ENCODE peak calls at places on chromosomes 12 and 14, in ten cellular contexts. One of them, this sample, is unnamed.

GRCh38 chr14:90624732-90625444 is 191.3 kb downstream of the TTC7B start:
- DNase-seq in heart left ventricle: no peak
- DNase-seq in HFF-Myc: no peak
- DNase-seq in astrocyte of the spinal cord: no peak
- DNase-seq in fibroblast of lung: peak
- DNase-seq in fibroblast of pulmonary artery: peak
- DNase-seq in body of pancreas: no peak
- DNase-seq in right lobe of liver: no peak
- DNase-seq in OCI-LY7: no peak
- DNase-seq in cardiac muscle cell: peak
- DNase-seq in this sample: no peak

GRCh38 chr12:6332459-6332858 is 9.4 kb downstream of the TNFRSF1A start:
- DNase-seq in right lobe of liver: no peak
- DNase-seq in heart left ventricle: no peak
- DNase-seq in astrocyte of the spinal cord: peak
- DNase-seq in fibroblast of pulmonary artery: peak
- DNase-seq in cardiac muscle cell: no peak
- DNase-seq in fibroblast of lung: peak
- DNase-seq in HFF-Myc: no peak
- DNase-seq in body of pancreas: no peak
- DNase-seq in OCI-LY7: no peak
- DNase-seq in this sample: no peak

GRCh38 chr12:34397591-34398365 is 375.5 kb downstream of the ALG10 start:
- DNase-seq in HFF-Myc: no peak
- DNase-seq in fibroblast of lung: no peak
- DNase-seq in fibroblast of pulmonary artery: no peak
- DNase-seq in right lobe of liver: peak
- DNase-seq in cardiac muscle cell: no peak
- DNase-seq in astrocyte of the spinal cord: no peak
- DNase-seq in heart left ventricle: peak
- DNase-seq in OCI-LY7: no peak
- DNase-seq in body of pancreas: peak
- DNase-seq in this sample: no peak

GRCh38 chr14:63542231-63542999 is 762 bp downstream of the PPP2R5E start:
- DNase-seq in fibroblast of pulmonary artery: no peak
- DNase-seq in astrocyte of the spinal cord: no peak
- DNase-seq in fibroblast of lung: no peak
- DNase-seq in cardiac muscle cell: peak
- DNase-seq in right lobe of liver: peak
- DNase-seq in body of pancreas: peak
- DNase-seq in OCI-LY7: peak
- DNase-seq in HFF-Myc: no peak
- DNase-seq in heart left ventricle: peak
- DNase-seq in this sample: no peak

GRCh38 chr14:65462411-65462810 is 49.9 kb downstream of the FUT8 start:
- DNase-seq in astrocyte of the spinal cord: peak
- DNase-seq in cardiac muscle cell: no peak
- DNase-seq in heart left ventricle: no peak
- DNase-seq in fibroblast of lung: peak
- DNase-seq in right lobe of liver: no peak
- DNase-seq in fibroblast of pulmonary artery: peak
- DNase-seq in HFF-Myc: peak
- DNase-seq in OCI-LY7: no peak
- DNase-seq in body of pancreas: no peak
- DNase-seq in this sample: peak

GRCh38 chr12:85190728-85191127 is 89.3 kb upstream of the ALX1 start:
- DNase-seq in fibroblast of lung: no peak
- DNase-seq in cardiac muscle cell: no peak
- DNase-seq in astrocyte of the spinal cord: no peak
- DNase-seq in OCI-LY7: no peak
- DNase-seq in heart left ventricle: no peak
- DNase-seq in fibroblast of pulmonary artery: no peak
- DNase-seq in HFF-Myc: no peak
- DNase-seq in body of pancreas: no peak
- DNase-seq in right lobe of liver: no peak
- DNase-seq in this sample: no peak

GRCh38 chr12:402127-402456 is 648 bp downstream of the CCDC77 start:
- DNase-seq in right lobe of liver: no peak
- DNase-seq in cardiac muscle cell: peak
- DNase-seq in fibroblast of pulmonary artery: peak
- DNase-seq in OCI-LY7: peak
- DNase-seq in HFF-Myc: no peak
- DNase-seq in fibroblast of lung: peak
- DNase-seq in heart left ventricle: no peak
- DNase-seq in body of pancreas: no peak
- DNase-seq in astrocyte of the spinal cord: peak
- DNase-seq in this sample: no peak

GRCh38 chr12:70260610-70261009 is 17.4 kb downstream of the CNOT2 start:
- DNase-seq in fibroblast of lung: no peak
- DNase-seq in body of pancreas: no peak
- DNase-seq in HFF-Myc: no peak
- DNase-seq in right lobe of liver: no peak
- DNase-seq in heart left ventricle: no peak
- DNase-seq in fibroblast of pulmonary artery: no peak
- DNase-seq in cardiac muscle cell: no peak
- DNase-seq in OCI-LY7: peak
- DNase-seq in astrocyte of the spinal cord: no peak
- DNase-seq in this sample: no peak

GRCh38 chr14:21997300-21997699 is 323.7 kb upstream of the OR4E1 start:
- DNase-seq in right lobe of liver: no peak
- DNase-seq in astrocyte of the spinal cord: no peak
- DNase-seq in HFF-Myc: no peak
- DNase-seq in OCI-LY7: peak
- DNase-seq in fibroblast of lung: no peak
- DNase-seq in heart left ventricle: no peak
- DNase-seq in fibroblast of pulmonary artery: no peak
- DNase-seq in body of pancreas: no peak
- DNase-seq in cardiac muscle cell: peak
- DNase-seq in this sample: no peak

GRCh38 chr12:10584415-10584814 is 29.0 kb downstream of the MAGOHB start:
- DNase-seq in body of pancreas: no peak
- DNase-seq in fibroblast of pulmonary artery: peak
- DNase-seq in fibroblast of lung: peak
- DNase-seq in cardiac muscle cell: no peak
- DNase-seq in astrocyte of the spinal cord: peak
- DNase-seq in heart left ventricle: no peak
- DNase-seq in OCI-LY7: no peak
- DNase-seq in HFF-Myc: no peak
- DNase-seq in right lobe of liver: no peak
- DNase-seq in this sample: no peak
- H3K4me3 ChIP-seq in body of pancreas: no peak
- H3K4me3 ChIP-seq in fibroblast of pulmonary artery: no peak
- H3K4me3 ChIP-seq in fibroblast of lung: no peak
- H3K4me3 ChIP-seq in cardiac muscle cell: no peak
- H3K4me3 ChIP-seq in astrocyte of the spinal cord: no peak
- H3K4me3 ChIP-seq in heart left ventricle: no peak
- H3K4me3 ChIP-seq in OCI-LY7: no peak
- H3K4me3 ChIP-seq in HFF-Myc: no peak
- H3K4me3 ChIP-seq in right lobe of liver: no peak
- H3K4me3 ChIP-seq in this sample: no peak

GRCh38 chr12:132284618-132285310 is 44.6 kb downstream of the GALNT9 start:
- DNase-seq in body of pancreas: no peak
- DNase-seq in OCI-LY7: no peak
- DNase-seq in right lobe of liver: no peak
- DNase-seq in HFF-Myc: no peak
- DNase-seq in fibroblast of pulmonary artery: no peak
- DNase-seq in fibroblast of lung: no peak
- DNase-seq in heart left ventricle: peak
- DNase-seq in cardiac muscle cell: no peak
- DNase-seq in astrocyte of the spinal cord: no peak
- DNase-seq in this sample: no peak

GRCh38 chr12:132282950-132283771 is 46.2 kb downstream of the GALNT9 start:
- DNase-seq in fibroblast of lung: no peak
- DNase-seq in body of pancreas: no peak
- DNase-seq in fibroblast of pulmonary artery: no peak
- DNase-seq in cardiac muscle cell: no peak
- DNase-seq in heart left ventricle: peak
- DNase-seq in right lobe of liver: no peak
- DNase-seq in OCI-LY7: peak
- DNase-seq in HFF-Myc: no peak
- DNase-seq in astrocyte of the spinal cord: no peak
- DNase-seq in this sample: no peak

GRCh38 chr12:132282031-132282949 is 47.1 kb downstream of the GALNT9 start:
- DNase-seq in OCI-LY7: no peak
- DNase-seq in right lobe of liver: no peak
- DNase-seq in fibroblast of pulmonary artery: no peak
- DNase-seq in heart left ventricle: no peak
- DNase-seq in astrocyte of the spinal cord: no peak
- DNase-seq in cardiac muscle cell: no peak
- DNase-seq in body of pancreas: no peak
- DNase-seq in HFF-Myc: no peak
- DNase-seq in fibroblast of lung: no peak
- DNase-seq in this sample: no peak

GRCh38 chr12:132285311-132285741 is 44.1 kb downstream of the GALNT9 start:
- DNase-seq in astrocyte of the spinal cord: no peak
- DNase-seq in body of pancreas: no peak
- DNase-seq in fibroblast of pulmonary artery: no peak
- DNase-seq in HFF-Myc: no peak
- DNase-seq in cardiac muscle cell: no peak
- DNase-seq in right lobe of liver: no peak
- DNase-seq in OCI-LY7: no peak
- DNase-seq in fibroblast of lung: no peak
- DNase-seq in heart left ventricle: peak
- DNase-seq in this sample: no peak

DNA sequence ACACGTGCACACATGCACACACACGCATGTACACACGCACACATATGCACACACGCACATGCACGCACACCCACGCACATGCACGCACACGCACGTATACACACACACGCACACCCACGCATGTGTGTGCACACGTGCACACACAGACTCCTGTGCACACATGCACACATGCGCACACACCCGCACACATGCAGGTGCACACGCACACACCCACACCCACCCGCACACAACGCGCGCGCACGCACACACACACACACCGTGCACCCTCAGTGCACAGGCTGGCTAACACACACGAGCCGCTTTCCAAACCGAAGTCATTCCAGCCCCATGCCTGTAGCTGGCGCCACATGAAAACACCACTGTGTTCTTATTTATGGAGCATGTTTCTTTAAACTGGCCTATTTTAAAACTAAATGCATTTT is 45.3 kb downstream of the GALNT9 start:
- DNase-seq in OCI-LY7: peak
- DNase-seq in cardiac muscle cell: no peak
- DNase-seq in HFF-Myc: no peak
- DNase-seq in astrocyte of the spinal cord: no peak
- DNase-seq in fibroblast of pulmonary artery: peak
- DNase-seq in right lobe of liver: no peak
- DNase-seq in body of pancreas: no peak
- DNase-seq in fibroblast of lung: peak
- DNase-seq in heart left ventricle: peak
- DNase-seq in this sample: no peak
- TF ChIP-seq CTCF in OCI-LY7: peak
- TF ChIP-seq CTCF in cardiac muscle cell: peak
- TF ChIP-seq CTCF in HFF-Myc: peak
- TF ChIP-seq CTCF in astrocyte of the spinal cord: peak
- TF ChIP-seq CTCF in fibroblast of pulmonary artery: peak
- TF ChIP-seq CTCF in right lobe of liver: no peak
- TF ChIP-seq CTCF in body of pancreas: no peak
- TF ChIP-seq CTCF in fibroblast of lung: peak
- TF ChIP-seq CTCF in heart left ventricle: no peak
- TF ChIP-seq CTCF in this sample: peak

GRCh38 chr12:124388679-124389536 is 94.0 kb downstream of the RFLNA start:
- DNase-seq in right lobe of liver: peak
- DNase-seq in fibroblast of lung: peak
- DNase-seq in cardiac muscle cell: peak
- DNase-seq in astrocyte of the spinal cord: peak
- DNase-seq in body of pancreas: peak
- DNase-seq in fibroblast of pulmonary artery: peak
- DNase-seq in heart left ventricle: peak
- DNase-seq in OCI-LY7: no peak
- DNase-seq in HFF-Myc: no peak
- DNase-seq in this sample: no peak

GRCh38 chr12:124389537-124390441 is 94.9 kb downstream of the RFLNA start:
- DNase-seq in fibroblast of lung: no peak
- DNase-seq in OCI-LY7: no peak
- DNase-seq in right lobe of liver: peak
- DNase-seq in HFF-Myc: no peak
- DNase-seq in cardiac muscle cell: no peak
- DNase-seq in body of pancreas: no peak
- DNase-seq in astrocyte of the spinal cord: no peak
- DNase-seq in heart left ventricle: no peak
- DNase-seq in fibroblast of pulmonary artery: no peak
- DNase-seq in this sample: no peak

GRCh38 chr12:124392271-124392990 is 97.5 kb downstream of the RFLNA start:
- DNase-seq in OCI-LY7: peak
- DNase-seq in heart left ventricle: no peak
- DNase-seq in astrocyte of the spinal cord: peak
- DNase-seq in fibroblast of lung: peak
- DNase-seq in HFF-Myc: no peak
- DNase-seq in body of pancreas: peak
- DNase-seq in cardiac muscle cell: peak
- DNase-seq in right lobe of liver: no peak
- DNase-seq in fibroblast of pulmonary artery: peak
- DNase-seq in this sample: no peak

GRCh38 chr12:124391340-124392261 is 96.7 kb downstream of the RFLNA start:
- DNase-seq in body of pancreas: peak
- DNase-seq in HFF-Myc: no peak
- DNase-seq in fibroblast of pulmonary artery: no peak
- DNase-seq in astrocyte of the spinal cord: peak
- DNase-seq in heart left ventricle: peak
- DNase-seq in cardiac muscle cell: no peak
- DNase-seq in right lobe of liver: peak
- DNase-seq in OCI-LY7: peak
- DNase-seq in fibroblast of lung: no peak
- DNase-seq in this sample: no peak

DNA sequence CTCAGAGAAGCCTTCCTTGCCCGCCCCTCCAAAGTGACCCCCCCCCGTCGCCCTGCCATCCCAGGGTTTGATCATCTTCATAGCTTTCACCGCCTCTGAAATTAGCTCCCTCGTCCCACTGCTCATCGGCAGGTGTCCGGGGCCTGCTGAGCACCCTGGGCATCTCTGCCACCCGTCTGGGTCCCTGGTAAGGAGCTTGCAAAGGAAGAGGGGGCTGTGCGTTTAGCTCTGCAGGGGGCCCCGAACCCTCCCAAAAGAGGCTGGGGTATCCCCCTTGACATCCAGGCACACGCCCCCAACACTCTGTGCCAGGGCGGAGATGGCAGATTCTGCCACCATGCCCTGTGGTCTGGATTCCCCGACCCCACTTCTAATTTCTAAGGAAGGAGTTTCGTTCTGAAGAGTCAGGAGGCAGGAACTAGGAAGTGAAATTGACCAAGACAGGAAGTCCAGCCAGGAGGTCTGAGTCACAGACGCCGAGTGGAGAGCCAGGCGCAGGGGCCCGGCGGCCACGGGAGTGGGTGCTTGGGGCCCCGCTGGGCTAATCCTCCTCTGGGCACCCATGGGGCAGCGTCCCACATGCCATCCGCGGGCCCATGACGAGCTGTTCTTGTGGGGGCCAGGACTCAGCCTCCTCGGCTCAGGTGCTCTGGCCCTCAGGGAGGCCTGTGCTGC is 95.7 kb downstream of the RFLNA start:
- DNase-seq in HFF-Myc: no peak
- DNase-seq in fibroblast of pulmonary artery: peak
- DNase-seq in cardiac muscle cell: no peak
- DNase-seq in astrocyte of the spinal cord: peak
- DNase-seq in body of pancreas: peak
- DNase-seq in heart left ventricle: peak
- DNase-seq in OCI-LY7: peak
- DNase-seq in right lobe of liver: no peak
- DNase-seq in fibroblast of lung: peak
- DNase-seq in this sample: no peak
- H3K4me3 ChIP-seq in HFF-Myc: no peak
- H3K4me3 ChIP-seq in fibroblast of pulmonary artery: no peak
- H3K4me3 ChIP-seq in cardiac muscle cell: no peak
- H3K4me3 ChIP-seq in astrocyte of the spinal cord: no peak
- H3K4me3 ChIP-seq in body of pancreas: no peak
- H3K4me3 ChIP-seq in heart left ventricle: peak
- H3K4me3 ChIP-seq in OCI-LY7: peak
- H3K4me3 ChIP-seq in right lobe of liver: no peak
- H3K4me3 ChIP-seq in fibroblast of lung: no peak
- H3K4me3 ChIP-seq in this sample: no peak

GRCh38 chr14:76091036-76091435 is 60.7 kb upstream of the GPATCH2L start:
- DNase-seq in right lobe of liver: no peak
- DNase-seq in HFF-Myc: peak
- DNase-seq in fibroblast of pulmonary artery: peak
- DNase-seq in OCI-LY7: no peak
- DNase-seq in cardiac muscle cell: no peak
- DNase-seq in fibroblast of lung: no peak
- DNase-seq in body of pancreas: peak
- DNase-seq in heart left ventricle: peak
- DNase-seq in astrocyte of the spinal cord: no peak
- DNase-seq in this sample: no peak
- TF ChIP-seq CTCF in right lobe of liver: peak
- TF ChIP-seq CTCF in HFF-Myc: peak
- TF ChIP-seq CTCF in fibroblast of pulmonary artery: peak
- TF ChIP-seq CTCF in OCI-LY7: no peak
- TF ChIP-seq CTCF in cardiac muscle cell: peak
- TF ChIP-seq CTCF in fibroblast of lung: peak
- TF ChIP-seq CTCF in body of pancreas: peak
- TF ChIP-seq CTCF in heart left ventricle: peak
- TF ChIP-seq CTCF in astrocyte of the spinal cord: peak
- TF ChIP-seq CTCF in this sample: no peak

This sample was measured in astrocyte of the cerebellum.